ENCODE peak calls at places on chromosomes 2 and 18, in four cellular contexts. One of them, this sample, is unnamed.

GRCh38 chr2:197034292-197034691 is 107.8 kb upstream of the PGAP1 start:
- DNase-seq in K562: no peak
- DNase-seq in GM12878: no peak
- DNase-seq in HL-60: no peak
- DNase-seq in this sample: no peak

GRCh38 chr2:120937736-120938131 is 202.1 kb downstream of the GLI2 start:
- DNase-seq in K562: no peak
- DNase-seq in GM12878: no peak
- DNase-seq in HL-60: no peak
- DNase-seq in this sample: no peak

GRCh38 chr2:137228566-137228965 is 463.2 kb downstream of the THSD7B start:
- DNase-seq in K562: no peak
- DNase-seq in GM12878: no peak
- DNase-seq in HL-60: no peak
- DNase-seq in this sample: no peak

GRCh38 chr2:11753886-11754704 is 7.7 kb downstream of the LPIN1 start:
- DNase-seq in K562: no peak
- DNase-seq in GM12878: peak; percentile 48
- DNase-seq in HL-60: no peak
- DNase-seq in this sample: no peak

GRCh38 chr2:68468801-68469200 is 1.4 kb downstream of the APLF start:
- DNase-seq in K562: no peak
- DNase-seq in GM12878: no peak
- DNase-seq in HL-60: no peak
- DNase-seq in this sample: no peak

GRCh38 chr18:77096936-77097886 is 35.4 kb downstream of the MBP start:
- DNase-seq in K562: no peak
- DNase-seq in GM12878: no peak
- DNase-seq in HL-60: no peak
- DNase-seq in this sample: no peak

GRCh38 chr2:95041060-95041823 is 15.7 kb downstream of the MAL start:
- DNase-seq in K562: no peak
- DNase-seq in GM12878: no peak
- DNase-seq in HL-60: no peak
- DNase-seq in this sample: no peak

GRCh38 chr2:161139098-161139987 is 20.9 kb upstream of the TANK start:
- DNase-seq in K562: no peak
- DNase-seq in GM12878: no peak
- DNase-seq in HL-60: no peak
- DNase-seq in this sample: no peak

GRCh38 chr18:48932822-48933510 is 17.8 kb downstream of the SMAD7 start:
- DNase-seq in K562: peak; percentile 53
- DNase-seq in GM12878: no peak
- DNase-seq in HL-60: peak; percentile 81
- DNase-seq in this sample: no peak

GRCh38 chr2:100887713-100888112 is 67.8 kb downstream of the NPAS2 start:
- DNase-seq in K562: no peak
- DNase-seq in GM12878: no peak
- DNase-seq in HL-60: no peak
- DNase-seq in this sample: no peak

GRCh38 chr2:70403267-70404053 is 101.6 kb upstream of the FAM136A start:
- DNase-seq in K562: no peak
- DNase-seq in GM12878: no peak
- DNase-seq in HL-60: no peak
- DNase-seq in this sample: no peak

GRCh38 chr2:24214880-24215279 is 40.0 kb downstream of the FAM228A start:
- DNase-seq in K562: no peak
- DNase-seq in GM12878: peak; percentile 48
- DNase-seq in HL-60: no peak
- DNase-seq in this sample: peak; percentile 52

GRCh38 chr2:9234680-9235387 is 28.2 kb downstream of the ASAP2 start:
- DNase-seq in K562: peak; percentile 34
- DNase-seq in GM12878: no peak
- DNase-seq in HL-60: no peak
- DNase-seq in this sample: no peak

GRCh38 chr2:119223521-119224390 is at the start of gene STEAP3:
- DNase-seq in K562: peak; percentile 97
- DNase-seq in GM12878: no peak
- DNase-seq in HL-60: peak; percentile 43
- DNase-seq in this sample: peak; percentile 89

GRCh38 chr2:144679942-144680341 is 160.0 kb upstream of the ZEB2 start:
- DNase-seq in K562: no peak
- DNase-seq in GM12878: no peak
- DNase-seq in HL-60: no peak
- DNase-seq in this sample: no peak

GRCh38 chr2:5482929-5483331 is 209.3 kb upstream of the SOX11 start:
- DNase-seq in K562: no peak
- DNase-seq in GM12878: no peak
- DNase-seq in HL-60: no peak
- DNase-seq in this sample: no peak

GRCh38 chr2:60907329-60907728 is 26.0 kb downstream of the REL start:
- DNase-seq in K562: no peak
- DNase-seq in GM12878: no peak
- DNase-seq in HL-60: no peak
- DNase-seq in this sample: no peak

DNA sequence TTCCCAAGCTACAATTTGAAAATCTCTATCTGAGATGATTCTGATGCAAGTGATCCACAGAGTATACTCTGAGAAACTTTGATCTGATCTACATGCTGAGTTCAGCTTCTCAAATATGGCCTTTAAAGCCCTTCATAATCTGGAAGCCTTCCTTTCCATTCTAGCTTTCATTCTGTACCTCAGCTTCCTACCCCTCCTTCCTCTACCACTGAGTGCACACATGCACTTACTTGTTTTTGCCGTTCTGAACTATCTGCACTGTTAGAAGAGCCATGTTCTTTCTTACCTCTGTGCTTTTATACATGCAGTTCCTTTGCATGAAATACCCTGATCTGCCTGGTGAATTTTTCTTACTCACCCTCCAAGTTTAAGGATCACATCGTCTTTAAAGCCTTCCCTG is 25.0 kb downstream of the REL start:
- DNase-seq in K562: no peak
- DNase-seq in GM12878: no peak
- DNase-seq in HL-60: no peak
- DNase-seq in this sample: no peak
- TF ChIP-seq SPI1 in K562: no peak
- TF ChIP-seq SPI1 in GM12878: no peak
- TF ChIP-seq SPI1 in HL-60: no peak
- TF ChIP-seq SPI1 in this sample: no peak

DNA sequence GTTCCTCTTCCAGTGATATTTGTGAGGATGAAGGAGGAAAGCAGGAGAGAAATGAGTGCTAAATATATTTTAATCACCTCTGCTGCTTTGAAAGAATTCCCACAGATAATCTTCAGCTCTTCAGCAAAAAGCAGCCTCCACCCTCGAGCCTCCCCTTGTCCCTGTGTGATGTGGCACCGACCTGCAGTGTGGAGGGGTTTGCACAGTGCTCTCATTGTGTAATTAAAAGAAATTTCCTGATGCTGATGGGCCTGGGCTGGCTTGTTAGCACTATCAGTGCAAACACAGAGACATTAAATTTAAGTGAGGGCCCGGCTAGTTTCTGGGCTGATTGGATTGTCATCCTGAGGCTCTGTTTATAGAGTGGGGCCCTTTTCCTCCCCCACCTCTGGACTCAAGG is 53.4 kb downstream of the KIF5C start:
- DNase-seq in K562: no peak
- DNase-seq in GM12878: no peak
- DNase-seq in HL-60: no peak
- DNase-seq in this sample: no peak
- TF ChIP-seq SPI1 in K562: no peak
- TF ChIP-seq SPI1 in GM12878: no peak
- TF ChIP-seq SPI1 in HL-60: no peak
- TF ChIP-seq SPI1 in this sample: no peak

DNA sequence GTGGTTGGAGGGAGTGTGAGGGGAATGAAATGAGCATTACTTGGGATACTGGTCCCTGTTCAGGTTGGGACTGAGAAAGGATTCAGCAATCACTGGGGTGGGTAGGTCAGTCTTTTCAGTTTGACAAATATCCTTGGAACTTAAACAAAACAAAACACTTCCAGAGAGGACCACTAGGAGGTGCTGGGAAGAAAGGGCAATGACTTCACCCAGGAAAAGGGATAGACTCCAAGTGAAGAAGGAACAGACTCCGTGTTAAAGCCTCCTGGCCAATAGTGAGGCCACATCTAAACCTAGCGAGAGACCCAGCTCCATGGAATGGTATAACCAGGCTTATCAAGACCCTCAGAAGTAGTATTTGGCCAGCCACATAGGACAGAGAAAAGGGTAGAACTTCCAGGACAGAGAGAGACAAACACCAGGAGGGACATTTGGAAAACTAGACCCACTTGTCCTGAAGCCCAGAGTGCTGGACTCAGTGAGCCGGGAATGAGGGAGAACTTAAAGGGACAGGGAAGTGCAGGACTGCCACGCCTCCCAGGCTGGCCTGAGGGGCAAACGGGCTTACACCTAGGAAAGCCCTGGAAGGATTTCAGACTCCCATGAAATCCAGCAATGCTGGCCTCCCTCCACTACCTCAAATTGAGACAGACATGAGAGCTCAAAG is 19.6 kb upstream of the KCNG3 start:
- DNase-seq in K562: peak; percentile 60
- DNase-seq in GM12878: no peak
- DNase-seq in HL-60: no peak
- DNase-seq in this sample: no peak
- TF ChIP-seq SPI1 in K562: no peak
- TF ChIP-seq SPI1 in GM12878: no peak
- TF ChIP-seq SPI1 in HL-60: no peak
- TF ChIP-seq SPI1 in this sample: no peak

DNA sequence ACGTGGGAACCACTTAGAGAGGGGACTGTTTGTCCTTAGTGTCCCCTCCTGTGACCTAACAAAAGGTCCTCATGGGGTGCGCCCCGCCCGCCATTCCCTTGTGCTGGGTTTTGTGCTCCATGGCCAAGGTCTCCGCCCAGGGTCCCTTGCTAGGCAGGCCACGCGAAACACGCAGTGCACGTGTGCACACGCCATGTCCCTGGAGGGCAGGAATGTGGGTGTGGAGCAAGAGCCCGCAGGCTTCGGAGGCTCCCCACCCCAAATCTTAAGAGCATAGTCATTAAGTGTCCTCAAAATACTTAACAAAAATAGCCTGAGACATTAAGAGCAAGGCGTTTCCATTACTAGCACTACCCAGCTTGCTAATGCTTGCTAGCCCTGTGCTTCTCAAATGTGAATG is 117.7 kb upstream of the APCDD1 start:
- DNase-seq in K562: no peak
- DNase-seq in GM12878: no peak
- DNase-seq in HL-60: no peak
- DNase-seq in this sample: no peak
- TF ChIP-seq SPI1 in K562: no peak
- TF ChIP-seq SPI1 in GM12878: no peak
- TF ChIP-seq SPI1 in HL-60: no peak
- TF ChIP-seq SPI1 in this sample: no peak

DNA sequence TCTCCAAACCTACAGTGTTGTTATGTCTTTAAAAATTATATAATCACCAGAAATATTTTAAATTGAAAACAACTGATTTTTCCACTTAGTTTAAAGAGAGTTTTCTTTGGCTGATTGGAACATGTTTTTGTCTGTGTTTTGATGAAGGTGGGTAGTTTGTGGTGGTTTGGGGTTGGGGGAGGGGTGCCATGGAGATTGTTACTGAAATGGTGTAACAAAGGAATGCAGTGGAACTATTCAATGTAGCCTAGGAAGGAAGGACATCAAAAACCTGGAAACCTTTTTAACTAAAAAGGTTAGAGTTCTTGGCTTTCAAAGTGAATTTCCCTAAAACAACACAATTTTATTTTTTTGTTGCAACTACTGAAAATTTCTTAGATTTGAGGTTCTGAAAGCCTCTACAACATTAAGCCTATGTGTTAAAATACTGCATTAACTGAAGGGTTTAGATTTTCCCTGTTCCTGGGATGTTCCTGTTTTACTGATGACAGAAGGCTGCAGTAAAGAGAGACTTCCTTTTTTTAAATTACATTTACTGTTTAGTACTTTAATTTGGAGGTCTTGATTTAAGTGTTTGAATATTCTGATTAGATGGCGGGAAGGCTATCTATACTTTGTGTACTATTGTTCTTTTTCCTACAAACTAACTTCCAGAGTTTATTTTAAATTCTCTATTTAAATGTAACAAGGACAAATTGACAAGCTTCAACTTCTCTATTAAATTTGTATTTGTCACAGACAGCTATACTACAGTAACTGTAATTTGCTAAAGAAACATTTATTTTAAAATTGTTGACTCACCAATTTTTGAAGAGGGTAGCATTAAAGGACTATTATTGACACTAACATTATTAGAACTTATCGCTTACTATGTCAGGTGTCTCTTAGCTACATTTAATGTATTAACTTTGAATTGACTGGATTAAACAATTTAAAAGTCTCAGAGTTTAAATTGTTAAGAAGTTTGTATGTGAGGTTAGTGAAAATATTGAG is 87.7 kb downstream of the LIMS1 start:
- DNase-seq in K562: no peak
- DNase-seq in GM12878: no peak
- DNase-seq in HL-60: no peak
- DNase-seq in this sample: no peak
- TF ChIP-seq SPI1 in K562: no peak
- TF ChIP-seq SPI1 in GM12878: no peak
- TF ChIP-seq SPI1 in HL-60: peak; percentile 89
- TF ChIP-seq SPI1 in this sample: no peak

GRCh38 chr2:162261032-162261945 is 18.0 kb upstream of the FAP start:
- DNase-seq in K562: no peak
- DNase-seq in GM12878: no peak
- DNase-seq in HL-60: peak; percentile 67
- DNase-seq in this sample: no peak
- TF ChIP-seq SPI1 in K562: no peak
- TF ChIP-seq SPI1 in GM12878: no peak
- TF ChIP-seq SPI1 in HL-60: peak; percentile 35
- TF ChIP-seq SPI1 in this sample: no peak